ENCODE peak calls at places on chromosome 9, in six cellular contexts. One of them, this sample, is unnamed.

GRCh38 chr9:112037281-112038016 is 137.6 kb downstream of the SUSD1 start:
- DNase-seq in H1: no peak
- DNase-seq in H9: no peak
- DNase-seq in neuronal stem cell: peak
- DNase-seq in trophoblast cell: peak
- DNase-seq in mesenchymal stem cell: peak
- DNase-seq in this sample: peak

GRCh38 chr9:31304576-31304975 is 1079.9 kb upstream of the ACO1 start:
- DNase-seq in trophoblast cell: peak
- DNase-seq in mesenchymal stem cell: peak
- DNase-seq in neuronal stem cell: no peak
- DNase-seq in H9: no peak
- DNase-seq in H1: no peak
- DNase-seq in this sample: peak

GRCh38 chr9:98227883-98228282 is 27.6 kb downstream of the TBC1D2 start:
- DNase-seq in H9: no peak
- DNase-seq in trophoblast cell: peak
- DNase-seq in mesenchymal stem cell: no peak
- DNase-seq in neuronal stem cell: no peak
- DNase-seq in H1: no peak
- DNase-seq in this sample: no peak

GRCh38 chr9:2241461-2241874 is 226.3 kb downstream of the SMARCA2 start:
- DNase-seq in trophoblast cell: no peak
- DNase-seq in H9: peak
- DNase-seq in mesenchymal stem cell: peak
- DNase-seq in H1: peak
- DNase-seq in neuronal stem cell: peak
- DNase-seq in this sample: peak

GRCh38 chr9:13744233-13744954 is 464.9 kb upstream of the MPDZ start:
- DNase-seq in trophoblast cell: peak
- DNase-seq in neuronal stem cell: no peak
- DNase-seq in H1: no peak
- DNase-seq in mesenchymal stem cell: no peak
- DNase-seq in H9: no peak
- DNase-seq in this sample: no peak

GRCh38 chr9:13778486-13779110 is 499.1 kb upstream of the MPDZ start:
- DNase-seq in trophoblast cell: peak
- DNase-seq in mesenchymal stem cell: no peak
- DNase-seq in H1: no peak
- DNase-seq in neuronal stem cell: peak
- DNase-seq in H9: no peak
- DNase-seq in this sample: peak

GRCh38 chr9:69044226-69045219 is 9.0 kb downstream of the FXN start:
- DNase-seq in mesenchymal stem cell: peak
- DNase-seq in H9: peak
- DNase-seq in H1: no peak
- DNase-seq in trophoblast cell: no peak
- DNase-seq in neuronal stem cell: no peak
- DNase-seq in this sample: peak

GRCh38 chr9:69200071-69200470 is 26.0 kb downstream of the TJP2 start:
- DNase-seq in mesenchymal stem cell: peak
- DNase-seq in H9: no peak
- DNase-seq in trophoblast cell: no peak
- DNase-seq in neuronal stem cell: no peak
- DNase-seq in H1: no peak
- DNase-seq in this sample: peak

GRCh38 chr9:78866228-78867132 is 569.6 kb downstream of the PSAT1 start:
- DNase-seq in mesenchymal stem cell: peak
- DNase-seq in trophoblast cell: peak
- DNase-seq in neuronal stem cell: no peak
- DNase-seq in H1: no peak
- DNase-seq in H9: no peak
- DNase-seq in this sample: peak

GRCh38 chr9:78210841-78211301 is 25.0 kb upstream of the CEP78 start:
- DNase-seq in H9: no peak
- DNase-seq in H1: no peak
- DNase-seq in neuronal stem cell: no peak
- DNase-seq in mesenchymal stem cell: no peak
- DNase-seq in trophoblast cell: no peak
- DNase-seq in this sample: no peak

GRCh38 chr9:35553670-35554543 is 51.2 kb upstream of the TESK1 start:
- DNase-seq in H9: peak
- DNase-seq in trophoblast cell: peak
- DNase-seq in mesenchymal stem cell: peak
- DNase-seq in H1: peak
- DNase-seq in neuronal stem cell: peak
- DNase-seq in this sample: peak

GRCh38 chr9:107351382-107352045 is 68.4 kb downstream of the RAD23B start:
- DNase-seq in H9: no peak
- DNase-seq in trophoblast cell: peak
- DNase-seq in mesenchymal stem cell: no peak
- DNase-seq in H1: no peak
- DNase-seq in neuronal stem cell: no peak
- DNase-seq in this sample: no peak

GRCh38 chr9:12794024-12794799 is 19.4 kb downstream of the LURAP1L start:
- DNase-seq in neuronal stem cell: no peak
- DNase-seq in H1: no peak
- DNase-seq in H9: no peak
- DNase-seq in mesenchymal stem cell: peak
- DNase-seq in trophoblast cell: no peak
- DNase-seq in this sample: peak

GRCh38 chr9:81477669-81478068 is 211.7 kb downstream of the TLE1 start:
- DNase-seq in neuronal stem cell: no peak
- DNase-seq in mesenchymal stem cell: no peak
- DNase-seq in H9: no peak
- DNase-seq in trophoblast cell: no peak
- DNase-seq in H1: no peak
- DNase-seq in this sample: no peak

GRCh38 chr9:87673446-87674109 is 52.3 kb upstream of the CTSL start:
- DNase-seq in H9: peak
- DNase-seq in H1: peak
- DNase-seq in mesenchymal stem cell: no peak
- DNase-seq in neuronal stem cell: no peak
- DNase-seq in trophoblast cell: no peak
- DNase-seq in this sample: no peak

GRCh38 chr9:127549771-127550170 is 62.3 kb upstream of the STXBP1 start:
- DNase-seq in H9: no peak
- DNase-seq in trophoblast cell: no peak
- DNase-seq in mesenchymal stem cell: no peak
- DNase-seq in H1: no peak
- DNase-seq in neuronal stem cell: no peak
- DNase-seq in this sample: no peak

GRCh38 chr9:113708821-113709713 is 167.0 kb upstream of the ZNF618 start:
- DNase-seq in H9: peak
- DNase-seq in mesenchymal stem cell: no peak
- DNase-seq in H1: peak
- DNase-seq in neuronal stem cell: no peak
- DNase-seq in trophoblast cell: no peak
- DNase-seq in this sample: no peak

GRCh38 chr9:118961857-118962256 is 407.4 kb downstream of the BRINP1 start:
- DNase-seq in mesenchymal stem cell: peak
- DNase-seq in trophoblast cell: peak
- DNase-seq in H9: peak
- DNase-seq in neuronal stem cell: peak
- DNase-seq in H1: no peak
- DNase-seq in this sample: peak

GRCh38 chr9:81671880-81672280 is 17.5 kb downstream of the TLE1 start:
- DNase-seq in H1: no peak
- DNase-seq in neuronal stem cell: no peak
- DNase-seq in H9: no peak
- DNase-seq in trophoblast cell: no peak
- DNase-seq in mesenchymal stem cell: peak
- DNase-seq in this sample: peak

GRCh38 chr9:127974769-127975261 is 6.0 kb downstream of the EEIG1 start:
- DNase-seq in mesenchymal stem cell: no peak
- DNase-seq in H1: no peak
- DNase-seq in neuronal stem cell: no peak
- DNase-seq in trophoblast cell: no peak
- DNase-seq in H9: peak
- DNase-seq in this sample: no peak

GRCh38 chr9:21994526-21994995 is at the start of gene CDKN2B-AS1:
- DNase-seq in H1: peak
- DNase-seq in mesenchymal stem cell: peak
- DNase-seq in trophoblast cell: peak
- DNase-seq in H9: peak
- DNase-seq in neuronal stem cell: no peak
- DNase-seq in this sample: peak

GRCh38 chr9:92975452-92975770 is 28.1 kb downstream of the FGD3 start:
- DNase-seq in H9: no peak
- DNase-seq in neuronal stem cell: no peak
- DNase-seq in trophoblast cell: no peak
- DNase-seq in H1: no peak
- DNase-seq in mesenchymal stem cell: no peak
- DNase-seq in this sample: no peak
- H3K14ac ChIP-seq in H9: no peak
- H3K14ac ChIP-seq in neuronal stem cell: no peak
- H3K14ac ChIP-seq in trophoblast cell: peak
- H3K14ac ChIP-seq in H1: no peak
- H3K14ac ChIP-seq in mesenchymal stem cell: no peak
- H3K14ac ChIP-seq in this sample: no peak

GRCh38 chr9:132293145-132293721 is 61.6 kb downstream of the SETX start:
- DNase-seq in H1: no peak
- DNase-seq in mesenchymal stem cell: peak
- DNase-seq in H9: no peak
- DNase-seq in trophoblast cell: no peak
- DNase-seq in neuronal stem cell: no peak
- DNase-seq in this sample: no peak

DNA sequence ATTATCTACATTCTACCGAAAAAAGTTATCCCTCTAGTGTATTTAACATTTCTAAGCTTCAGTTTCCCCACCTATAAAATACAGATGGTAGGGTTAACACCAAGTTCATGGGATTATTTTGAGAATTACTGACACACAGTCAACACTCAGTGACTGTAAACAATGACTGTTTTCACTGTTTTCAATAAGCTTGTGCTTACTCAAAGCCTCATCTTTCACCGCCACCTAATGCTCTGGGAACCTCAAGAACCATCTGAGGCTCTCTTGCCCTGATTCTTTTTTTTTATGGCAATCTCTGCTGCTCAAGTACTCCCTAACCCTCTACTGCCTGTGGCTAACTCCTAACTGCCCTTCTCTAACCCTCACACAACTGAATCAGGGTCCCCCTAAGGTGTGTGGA is 59.6 kb downstream of the SETX start:
- DNase-seq in neuronal stem cell: no peak
- DNase-seq in mesenchymal stem cell: no peak
- DNase-seq in H9: no peak
- DNase-seq in H1: no peak
- DNase-seq in trophoblast cell: no peak
- DNase-seq in this sample: peak
- H3K14ac ChIP-seq in neuronal stem cell: no peak
- H3K14ac ChIP-seq in mesenchymal stem cell: no peak
- H3K14ac ChIP-seq in H9: no peak
- H3K14ac ChIP-seq in H1: no peak
- H3K14ac ChIP-seq in trophoblast cell: no peak
- H3K14ac ChIP-seq in this sample: peak

GRCh38 chr9:104293877-104294276 is 199.8 kb downstream of the SMC2 start:
- DNase-seq in trophoblast cell: no peak
- DNase-seq in mesenchymal stem cell: no peak
- DNase-seq in H9: no peak
- DNase-seq in H1: no peak
- DNase-seq in neuronal stem cell: no peak
- DNase-seq in this sample: no peak
- H3K14ac ChIP-seq in trophoblast cell: no peak
- H3K14ac ChIP-seq in mesenchymal stem cell: no peak
- H3K14ac ChIP-seq in H9: no peak
- H3K14ac ChIP-seq in H1: no peak
- H3K14ac ChIP-seq in neuronal stem cell: no peak
- H3K14ac ChIP-seq in this sample: no peak

DNA sequence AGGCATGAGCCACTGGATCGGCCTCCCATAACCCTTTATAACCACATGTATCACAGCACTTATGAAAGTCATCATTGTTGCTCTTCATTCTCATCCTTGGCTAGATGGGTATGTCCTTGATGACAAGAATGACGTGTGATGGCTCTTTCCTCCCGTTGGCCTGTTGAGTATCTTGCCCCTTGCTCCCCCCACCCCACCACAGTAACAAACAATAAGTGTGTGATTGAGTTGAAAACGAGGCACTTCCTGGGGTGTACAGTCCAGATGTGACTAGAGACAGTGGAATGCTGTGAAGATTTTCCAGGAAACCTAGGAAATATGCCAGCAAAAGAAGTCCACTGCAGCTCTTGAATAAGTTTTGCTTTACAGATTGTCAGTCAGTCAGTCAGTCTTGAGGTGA is 262.5 kb downstream of the ELAVL2 start:
- DNase-seq in mesenchymal stem cell: peak
- DNase-seq in neuronal stem cell: no peak
- DNase-seq in trophoblast cell: no peak
- DNase-seq in H1: no peak
- DNase-seq in H9: no peak
- DNase-seq in this sample: no peak
- H3K14ac ChIP-seq in mesenchymal stem cell: no peak
- H3K14ac ChIP-seq in neuronal stem cell: no peak
- H3K14ac ChIP-seq in trophoblast cell: no peak
- H3K14ac ChIP-seq in H1: no peak
- H3K14ac ChIP-seq in H9: no peak
- H3K14ac ChIP-seq in this sample: no peak

DNA sequence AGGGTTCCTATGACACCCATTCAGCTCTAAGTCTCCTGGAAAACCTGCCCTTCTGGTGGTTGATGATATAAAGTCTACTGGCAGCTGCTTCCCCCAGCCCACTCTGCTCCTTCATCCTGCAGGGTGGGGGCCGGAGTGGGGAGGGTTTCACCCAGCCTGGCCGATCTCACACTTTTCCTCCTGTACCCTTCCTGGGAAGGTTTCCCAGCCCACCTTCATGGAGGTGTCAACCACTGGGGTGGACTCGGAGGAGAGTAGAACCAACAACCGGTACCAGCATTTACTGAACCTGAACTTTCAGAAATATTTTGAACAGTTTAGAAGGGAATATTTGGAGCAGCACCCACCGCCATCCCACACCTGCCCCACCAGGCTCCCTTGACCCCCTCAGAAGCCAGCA is 30.4 kb downstream of the ROR2 start:
- DNase-seq in mesenchymal stem cell: no peak
- DNase-seq in trophoblast cell: no peak
- DNase-seq in neuronal stem cell: no peak
- DNase-seq in H1: no peak
- DNase-seq in H9: no peak
- DNase-seq in this sample: no peak
- H3K14ac ChIP-seq in mesenchymal stem cell: no peak
- H3K14ac ChIP-seq in trophoblast cell: no peak
- H3K14ac ChIP-seq in neuronal stem cell: no peak
- H3K14ac ChIP-seq in H1: no peak
- H3K14ac ChIP-seq in H9: no peak
- H3K14ac ChIP-seq in this sample: no peak

This sample was measured in IMR-90.